ENCODE peak calls at places on chromosomes 5 and 9, in six cellular contexts. Y is HCT116, M is H1, T is HepG2, P is GM12878, I is K562. Z is an unnamed sample. For H3K9me3 and H3K4me1, the result is how much of the 10 kb centered on the place peaks cover.

GRCh38 chr5:174082286-174082685 is 36.8 kb downstream of the NSG2 start:
- DNase-seq in Y (no peak), M (no peak), T (no peak), P (no peak), I (no peak), Z (no peak)

GRCh38 chr9:15239816-15240215 is 67.2 kb downstream of the TTC39B start:
- DNase-seq in Y (no peak), M (no peak), T (no peak), P (no peak), I (no peak), Z (no peak)

GRCh38 chr5:110043025-110043424 is 353.3 kb downstream of the MAN2A1 start:
- DNase-seq in Y (no peak), M (no peak), T (no peak), P (no peak), I (no peak), Z (no peak)

GRCh38 chr5:110398951-110399350 is 327.5 kb downstream of the TMEM232 start:
- DNase-seq in Y (no peak), M (no peak), T (no peak), P (no peak), I (no peak), Z (no peak)

GRCh38 chr9:2853517-2853916 is 9.6 kb upstream of the PUM3 start:
- DNase-seq in Y (no peak), M (no peak), T (no peak), P (no peak), I (no peak), Z (no peak)

GRCh38 chr5:44048268-44048984 is 340.8 kb downstream of the FGF10 start:
- DNase-seq in Y (no peak), M (no peak), T (no peak), P (no peak), I (no peak), Z (no peak)

GRCh38 chr9:35689601-35690446 is at the start of gene TPM2:
- DNase-seq in Y (peak), M (peak), T (no peak), P (no peak), I (peak), Z (peak)

GRCh38 chr5:2093859-2094615 is 211.3 kb upstream of the IRX4 start:
- DNase-seq in Y (no peak), M (no peak), T (no peak), P (no peak), I (no peak), Z (no peak)

GRCh38 chr5:59276886-59277514 is 616.5 kb downstream of the PDE4D start:
- DNase-seq in Y (no peak), M (no peak), T (no peak), P (no peak), I (no peak), Z (no peak)

GRCh38 chr9:121807918-121808278 is 156.5 kb downstream of the DAB2IP start:
- DNase-seq in Y (no peak), M (no peak), T (no peak), P (no peak), I (no peak), Z (no peak)

GRCh38 chr5:6900828-6901227 is 187.6 kb downstream of the TENT4A start:
- DNase-seq in Y (no peak), M (no peak), T (peak), P (no peak), I (no peak), Z (no peak)

GRCh38 chr5:153153086-153153485 is 337.4 kb upstream of the GRIA1 start:
- DNase-seq in Y (no peak), M (no peak), T (no peak), P (no peak), I (no peak), Z (no peak)

GRCh38 chr9:132030626-132031325 is 48.9 kb downstream of the MED27 start:
- DNase-seq in Y (no peak), M (peak), T (no peak), P (no peak), I (no peak), Z (no peak)

GRCh38 chr5:101897914-101898313 is 398.2 kb downstream of the SLCO4C1 start:
- DNase-seq in Y (no peak), M (peak), T (no peak), P (peak), I (no peak), Z (no peak)

GRCh38 chr9:9747787-9748186 is 865.0 kb downstream of the PTPRD start:
- DNase-seq in Y (no peak), M (no peak), T (no peak), P (no peak), I (no peak), Z (no peak)

GRCh38 chr5:76701298-76701697 is 14.6 kb upstream of the F2R start:
- DNase-seq in Y (no peak), M (no peak), T (peak), P (no peak), I (no peak), Z (no peak)

GRCh38 chr5:82296929-82297328 is 18.8 kb upstream of the RPS23 start:
- DNase-seq in Y (no peak), M (no peak), T (no peak), P (no peak), I (no peak), Z (no peak)

GRCh38 chr9:78015242-78015641 is 16.4 kb downstream of the GNAQ start:
- DNase-seq in Y (no peak), M (no peak), T (no peak), P (no peak), I (no peak), Z (no peak)

GRCh38 chr5:31889131-31889561 is 250.2 kb downstream of the PDZD2 start:
- DNase-seq in Y (no peak), M (no peak), T (no peak), P (no peak), I (no peak), Z (peak)

GRCh38 chr5:112921031-112921832 is 795 bp downstream of the REEP5 start:
- DNase-seq in Y (peak), M (peak), T (peak), P (no peak), I (peak), Z (peak)

GRCh38 chr5:150492621-150493020 is 15.3 kb upstream of the NDST1 start:
- DNase-seq in Y (no peak), M (no peak), T (no peak), P (no peak), I (no peak), Z (no peak)

GRCh38 chr5:163496286-163496685 is 9.1 kb upstream of the MAT2B start:
- DNase-seq in Y (no peak), M (no peak), T (no peak), P (no peak), I (no peak), Z (no peak)

DNA sequence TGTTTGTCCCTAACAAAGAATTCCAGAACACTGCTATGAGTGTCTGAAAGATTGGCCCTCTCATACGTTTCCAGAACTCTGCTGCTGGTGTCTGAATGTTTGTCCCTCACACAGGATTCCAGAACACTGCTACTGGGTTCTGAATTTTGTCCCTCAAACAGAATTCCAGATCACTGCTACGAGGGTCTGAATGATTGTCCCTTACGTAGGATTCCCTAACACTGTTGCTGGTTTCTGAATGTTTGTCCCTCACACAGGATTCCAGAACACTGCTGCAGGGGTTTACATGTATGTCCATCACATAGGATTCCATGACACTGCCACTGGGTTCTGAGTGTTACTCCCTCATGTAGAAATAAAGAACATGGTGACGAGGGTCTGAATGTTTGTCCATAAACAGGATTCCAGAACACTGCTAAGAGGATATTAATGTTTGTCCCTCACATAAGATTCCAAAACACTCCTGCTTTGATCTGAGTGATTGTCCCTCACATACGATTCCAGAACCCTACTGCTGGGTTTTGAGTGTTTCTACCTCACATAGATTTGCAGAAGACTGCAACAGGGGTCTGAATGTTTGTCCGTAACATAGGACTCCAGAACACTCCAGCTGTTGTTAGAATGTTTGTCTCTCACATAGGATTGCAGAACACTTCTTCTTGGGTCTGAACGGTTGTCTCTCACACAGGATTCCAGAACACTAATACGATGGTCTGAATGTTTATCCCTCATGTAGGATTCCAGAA is 214.4 kb downstream of the FOXD4L6 start:
- DNase-seq in Y (no peak), M (peak), T (no peak), P (no peak), I (no peak), Z (no peak)
- H3K9me3 ChIP-seq in Y (under half), M (half or more), T (under half), P (under half), I (under half), Z (half or more)

DNA sequence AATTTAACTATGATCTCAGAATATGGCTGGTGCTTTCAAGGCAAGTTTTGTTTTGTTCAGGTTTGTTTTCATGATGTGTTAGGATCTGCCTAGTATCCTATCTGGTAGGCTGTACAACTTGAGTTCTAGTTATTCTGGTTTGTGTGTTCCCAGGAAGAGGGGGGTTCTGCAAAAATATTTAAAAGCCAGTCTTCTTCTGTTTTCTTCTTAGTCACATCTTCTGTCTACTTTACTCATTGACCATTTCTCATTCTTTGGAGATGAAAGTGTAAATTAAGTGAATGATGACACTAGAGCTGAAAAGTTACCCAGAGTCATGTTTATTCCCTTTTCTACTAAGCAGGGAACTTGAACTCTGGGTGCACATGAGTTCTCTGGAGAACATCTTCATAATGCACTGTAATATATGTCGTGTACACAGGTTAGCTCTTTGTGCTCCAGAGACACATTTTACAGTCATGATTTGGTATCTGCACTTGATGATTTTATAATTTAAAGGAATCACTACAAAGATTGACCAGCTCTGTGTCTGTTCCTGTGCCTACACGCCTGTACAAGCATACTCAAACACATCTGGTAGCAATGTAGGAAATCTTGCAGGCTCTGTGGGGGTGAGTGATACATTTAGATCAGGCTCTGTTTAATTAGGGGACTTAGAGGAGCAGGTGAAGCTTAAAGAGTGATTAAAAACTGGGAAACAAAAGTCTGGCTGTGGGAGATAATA is 5.0 kb downstream of the SMAD5 start:
- DNase-seq in Y (no peak), M (no peak), T (no peak), P (no peak), I (no peak), Z (no peak)
- H3K4me1 ChIP-seq in Y (under half), M (under half), T (half or more), P (under half), I (under half), Z (under half)

DNA sequence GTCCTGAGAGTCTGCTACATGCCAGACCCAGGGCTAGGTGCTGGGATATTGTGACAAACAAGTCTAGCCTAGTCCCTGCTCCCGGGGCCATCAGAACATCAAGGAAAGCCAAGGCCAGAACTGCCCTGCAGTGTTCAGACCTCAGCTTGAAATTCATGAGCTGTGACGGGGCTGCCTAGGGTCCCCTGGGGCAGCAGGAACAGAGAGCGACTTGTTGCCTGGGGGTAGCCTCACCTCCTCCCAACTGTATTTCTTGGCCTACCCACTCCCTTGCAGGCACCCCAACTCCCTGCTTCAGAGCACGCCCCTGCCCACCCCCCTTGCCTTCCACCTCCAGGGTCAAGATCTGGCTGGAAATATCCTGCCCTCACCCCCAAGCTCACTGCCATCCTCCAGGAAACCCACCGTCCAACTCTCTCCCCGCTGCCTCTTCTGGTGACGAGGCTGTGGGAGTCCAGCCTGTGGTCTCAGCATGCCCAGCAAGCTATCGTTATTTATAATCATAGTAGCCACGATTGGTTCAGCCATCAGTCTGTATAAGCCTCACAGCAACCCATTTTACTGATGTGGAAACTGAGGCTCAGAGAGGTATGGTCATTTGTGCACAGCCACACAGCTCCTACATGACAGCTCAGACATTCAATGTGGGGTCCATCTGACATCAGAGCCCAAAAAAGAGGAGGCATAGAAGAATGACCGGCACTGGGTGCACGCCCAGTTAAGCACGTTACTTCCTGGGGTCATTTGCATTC is 10.7 kb downstream of the DNM1 start:
- DNase-seq in Y (no peak), M (no peak), T (no peak), P (no peak), I (no peak), Z (no peak)
- TF ChIP-seq ZNF274 in Y (no peak), M (no peak), T (no peak), P (no peak), I (no peak), Z (no peak)

GRCh38 chr5:178872302-178872701 is 12.5 kb downstream of the ZNF354B start:
- DNase-seq in Y (no peak), M (no peak), T (no peak), P (no peak), I (no peak), Z (no peak)
- H3K9me3 ChIP-seq in Y (under half), M (under half), T (under half), P (under half), I (under half), Z (under half)

GRCh38 chr9:89408628-89409101 is 89.2 kb downstream of the SEMA4D start:
- DNase-seq in Y (no peak), M (no peak), T (no peak), P (no peak), I (no peak), Z (no peak)
- H3K4me1 ChIP-seq in Y (under half), M (under half), T (under half), P (half or more), I (under half), Z (under half)

GRCh38 chr5:179436321-179437122 is 91.3 kb upstream of the ADAMTS2 start:
- DNase-seq in Y (no peak), M (no peak), T (no peak), P (no peak), I (no peak), Z (no peak)
- TF ChIP-seq ZNF274 in Y (no peak), M (no peak), T (no peak), P (no peak), I (no peak), Z (no peak)

GRCh38 chr5:3389471-3390026 is 206.1 kb upstream of the IRX1 start:
- DNase-seq in Y (no peak), M (no peak), T (no peak), P (no peak), I (no peak), Z (no peak)

GRCh38 chr5:3386676-3387075 is 209.0 kb upstream of the IRX1 start:
- DNase-seq in Y (no peak), M (no peak), T (no peak), P (no peak), I (no peak), Z (no peak)

GRCh38 chr5:3382782-3383181 is 212.8 kb upstream of the IRX1 start:
- DNase-seq in Y (no peak), M (no peak), T (no peak), P (no peak), I (no peak), Z (no peak)

GRCh38 chr5:3384531-3384930 is 211.1 kb upstream of the IRX1 start:
- DNase-seq in Y (no peak), M (no peak), T (no peak), P (no peak), I (no peak), Z (no peak)

GRCh38 chr5:3385874-3386536 is 209.6 kb upstream of the IRX1 start:
- DNase-seq in Y (no peak), M (no peak), T (no peak), P (no peak), I (no peak), Z (no peak)
- H3K9me3 ChIP-seq in Y (under half), M (under half), T (under half), P (under half), I (under half), Z (under half)

DNA sequence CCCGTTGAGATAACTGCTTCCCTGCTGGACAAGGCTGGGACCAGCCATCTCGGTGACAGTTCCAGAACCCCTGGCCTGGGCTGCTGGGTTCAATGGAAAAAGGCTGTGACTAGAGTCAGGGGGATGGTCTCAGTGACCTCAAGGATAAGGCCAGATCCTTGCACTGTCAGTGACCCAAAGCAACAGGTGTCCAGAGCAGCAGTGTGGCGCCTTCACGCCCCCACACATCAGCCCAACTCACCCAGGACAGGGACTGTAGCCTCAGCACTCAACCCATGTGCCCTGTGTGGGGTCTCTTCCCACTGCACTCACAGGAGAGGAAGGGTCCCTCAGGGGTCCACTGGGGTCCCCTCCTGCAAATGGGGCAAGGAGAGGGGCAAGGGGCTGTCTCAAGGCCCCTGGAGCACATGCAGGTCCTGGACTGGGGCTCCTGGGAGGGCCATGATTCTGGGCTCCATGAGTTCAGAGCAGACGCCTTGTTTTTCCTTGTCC is 698 bp upstream of the LCN2 start:
- DNase-seq in Y (no peak), M (no peak), T (no peak), P (no peak), I (peak), Z (no peak)
- H3K4me1 ChIP-seq in Y (under half), M (under half), T (half or more), P (under half), I (half or more), Z (under half)